ENCODE peak calls at places on chromosomes 16 and 17, in four cellular contexts. One of them, this sample, is unnamed.

GRCh38 chr17:4427505-4427904 is 6.2 kb upstream of the SPNS3 start:
- DNase-seq in RCC 7860: no peak
- DNase-seq in substantia nigra: no peak
- DNase-seq in activated naive CD8-positive, alpha-beta T cell treated with anti-CD3 and anti-CD28 coated beads for 36 hours: no peak
- DNase-seq in this sample: peak; percentile 35

GRCh38 chr17:37607637-37608368 is 1.4 kb downstream of the SYNRG start:
- DNase-seq in RCC 7860: no peak
- DNase-seq in substantia nigra: no peak
- DNase-seq in activated naive CD8-positive, alpha-beta T cell treated with anti-CD3 and anti-CD28 coated beads for 36 hours: peak; percentile 24
- DNase-seq in this sample: peak; percentile 58

GRCh38 chr16:84839956-84840355 is 20.2 kb downstream of the CRISPLD2 start:
- DNase-seq in RCC 7860: peak; percentile 99
- DNase-seq in substantia nigra: no peak
- DNase-seq in activated naive CD8-positive, alpha-beta T cell treated with anti-CD3 and anti-CD28 coated beads for 36 hours: no peak
- DNase-seq in this sample: no peak

GRCh38 chr17:14299261-14300093 is 1.4 kb upstream of the HS3ST3B1 start:
- DNase-seq in RCC 7860: no peak
- DNase-seq in substantia nigra: no peak
- DNase-seq in activated naive CD8-positive, alpha-beta T cell treated with anti-CD3 and anti-CD28 coated beads for 36 hours: peak; percentile 45
- DNase-seq in this sample: peak; percentile 41

GRCh38 chr16:30699615-30700099 is 686 bp downstream of the SRCAP start:
- DNase-seq in RCC 7860: no peak
- DNase-seq in substantia nigra: no peak
- DNase-seq in activated naive CD8-positive, alpha-beta T cell treated with anti-CD3 and anti-CD28 coated beads for 36 hours: no peak
- DNase-seq in this sample: no peak

GRCh38 chr17:9132291-9132690 is 111.0 kb downstream of the NTN1 start:
- DNase-seq in RCC 7860: no peak
- DNase-seq in substantia nigra: no peak
- DNase-seq in activated naive CD8-positive, alpha-beta T cell treated with anti-CD3 and anti-CD28 coated beads for 36 hours: no peak
- DNase-seq in this sample: no peak

GRCh38 chr17:79029327-79030009 is 5.5 kb downstream of the C1QTNF1 start:
- DNase-seq in RCC 7860: no peak
- DNase-seq in substantia nigra: no peak
- DNase-seq in activated naive CD8-positive, alpha-beta T cell treated with anti-CD3 and anti-CD28 coated beads for 36 hours: no peak
- DNase-seq in this sample: no peak

GRCh38 chr17:52159159-52159809 is 770 bp upstream of the CA10 start:
- DNase-seq in RCC 7860: no peak
- DNase-seq in substantia nigra: no peak
- DNase-seq in activated naive CD8-positive, alpha-beta T cell treated with anti-CD3 and anti-CD28 coated beads for 36 hours: no peak
- DNase-seq in this sample: no peak

GRCh38 chr17:38702900-38703741 is 2.0 kb upstream of the MLLT6 start:
- DNase-seq in RCC 7860: no peak
- DNase-seq in substantia nigra: no peak
- DNase-seq in activated naive CD8-positive, alpha-beta T cell treated with anti-CD3 and anti-CD28 coated beads for 36 hours: no peak
- DNase-seq in this sample: no peak

GRCh38 chr17:40106760-40107265 is 6.4 kb upstream of the NR1D1 start:
- DNase-seq in RCC 7860: no peak
- DNase-seq in substantia nigra: no peak
- DNase-seq in activated naive CD8-positive, alpha-beta T cell treated with anti-CD3 and anti-CD28 coated beads for 36 hours: no peak
- DNase-seq in this sample: no peak

GRCh38 chr17:74527081-74527480 is 4.2 kb downstream of the CD300LB start:
- DNase-seq in RCC 7860: no peak
- DNase-seq in substantia nigra: no peak
- DNase-seq in activated naive CD8-positive, alpha-beta T cell treated with anti-CD3 and anti-CD28 coated beads for 36 hours: no peak
- DNase-seq in this sample: no peak

GRCh38 chr16:86669937-86670772 is 91.8 kb downstream of the FOXL1 start:
- DNase-seq in RCC 7860: no peak
- DNase-seq in substantia nigra: no peak
- DNase-seq in activated naive CD8-positive, alpha-beta T cell treated with anti-CD3 and anti-CD28 coated beads for 36 hours: no peak
- DNase-seq in this sample: no peak

GRCh38 chr16:80375513-80375912 is 165.3 kb upstream of the DYNLRB2 start:
- DNase-seq in RCC 7860: no peak
- DNase-seq in substantia nigra: no peak
- DNase-seq in activated naive CD8-positive, alpha-beta T cell treated with anti-CD3 and anti-CD28 coated beads for 36 hours: no peak
- DNase-seq in this sample: no peak

GRCh38 chr17:7019406-7019805 is 3.4 kb upstream of the BCL6B start:
- DNase-seq in RCC 7860: no peak
- DNase-seq in substantia nigra: no peak
- DNase-seq in activated naive CD8-positive, alpha-beta T cell treated with anti-CD3 and anti-CD28 coated beads for 36 hours: no peak
- DNase-seq in this sample: no peak

GRCh38 chr17:28256881-28257280 is 62.1 kb upstream of the TMEM97 start:
- DNase-seq in RCC 7860: no peak
- DNase-seq in substantia nigra: no peak
- DNase-seq in activated naive CD8-positive, alpha-beta T cell treated with anti-CD3 and anti-CD28 coated beads for 36 hours: no peak
- DNase-seq in this sample: no peak

GRCh38 chr17:76643553-76644148 is at the start of gene ST6GALNAC1:
- DNase-seq in RCC 7860: no peak
- DNase-seq in substantia nigra: no peak
- DNase-seq in activated naive CD8-positive, alpha-beta T cell treated with anti-CD3 and anti-CD28 coated beads for 36 hours: no peak
- DNase-seq in this sample: no peak

GRCh38 chr16:29311636-29312344 is 94.7 kb downstream of the NPIPB11 start:
- DNase-seq in RCC 7860: no peak
- DNase-seq in substantia nigra: no peak
- DNase-seq in activated naive CD8-positive, alpha-beta T cell treated with anti-CD3 and anti-CD28 coated beads for 36 hours: no peak
- DNase-seq in this sample: no peak

GRCh38 chr16:879461-879861 is 78.9 kb upstream of the GNG13 start:
- DNase-seq in RCC 7860: no peak
- DNase-seq in substantia nigra: no peak
- DNase-seq in activated naive CD8-positive, alpha-beta T cell treated with anti-CD3 and anti-CD28 coated beads for 36 hours: no peak
- DNase-seq in this sample: no peak

GRCh38 chr17:50692448-50693040 is 15.2 kb downstream of the ANKRD40 start:
- DNase-seq in RCC 7860: no peak
- DNase-seq in substantia nigra: no peak
- DNase-seq in activated naive CD8-positive, alpha-beta T cell treated with anti-CD3 and anti-CD28 coated beads for 36 hours: no peak
- DNase-seq in this sample: no peak

GRCh38 chr16:1643521-1643920 is 31.4 kb downstream of the CRAMP1 start:
- DNase-seq in RCC 7860: no peak
- DNase-seq in substantia nigra: no peak
- DNase-seq in activated naive CD8-positive, alpha-beta T cell treated with anti-CD3 and anti-CD28 coated beads for 36 hours: no peak
- DNase-seq in this sample: no peak

GRCh38 chr17:64694207-64694606 is 32.1 kb upstream of the SMURF2 start:
- DNase-seq in RCC 7860: peak; percentile 90
- DNase-seq in substantia nigra: no peak
- DNase-seq in activated naive CD8-positive, alpha-beta T cell treated with anti-CD3 and anti-CD28 coated beads for 36 hours: no peak
- DNase-seq in this sample: no peak

GRCh38 chr17:57135748-57136342 is 50.8 kb downstream of the AKAP1 start:
- DNase-seq in RCC 7860: no peak
- DNase-seq in substantia nigra: no peak
- DNase-seq in activated naive CD8-positive, alpha-beta T cell treated with anti-CD3 and anti-CD28 coated beads for 36 hours: no peak
- DNase-seq in this sample: no peak

GRCh38 chr17:81329279-81329926 is 34.3 kb upstream of the SLC38A10 start:
- DNase-seq in RCC 7860: peak; percentile 82
- DNase-seq in substantia nigra: no peak
- DNase-seq in activated naive CD8-positive, alpha-beta T cell treated with anti-CD3 and anti-CD28 coated beads for 36 hours: no peak
- DNase-seq in this sample: no peak

GRCh38 chr17:2264023-2264860 is 39.3 kb downstream of the SMG6 start:
- DNase-seq in RCC 7860: no peak
- DNase-seq in substantia nigra: no peak
- DNase-seq in activated naive CD8-positive, alpha-beta T cell treated with anti-CD3 and anti-CD28 coated beads for 36 hours: peak; percentile 34
- DNase-seq in this sample: no peak

GRCh38 chr16:88491001-88491559 is 38.0 kb downstream of the ZFPM1 start:
- DNase-seq in RCC 7860: no peak
- DNase-seq in substantia nigra: no peak
- DNase-seq in activated naive CD8-positive, alpha-beta T cell treated with anti-CD3 and anti-CD28 coated beads for 36 hours: no peak
- DNase-seq in this sample: no peak

GRCh38 chr17:50283714-50284432 is 9.6 kb downstream of the TMEM92 start:
- DNase-seq in RCC 7860: no peak
- DNase-seq in substantia nigra: no peak
- DNase-seq in activated naive CD8-positive, alpha-beta T cell treated with anti-CD3 and anti-CD28 coated beads for 36 hours: no peak
- DNase-seq in this sample: no peak

GRCh38 chr16:14303182-14303618 is 232.1 kb downstream of the MRTFB start:
- DNase-seq in RCC 7860: no peak
- DNase-seq in substantia nigra: no peak
- DNase-seq in activated naive CD8-positive, alpha-beta T cell treated with anti-CD3 and anti-CD28 coated beads for 36 hours: no peak
- DNase-seq in this sample: no peak